ENCODE peak calls at places on chromosomes 7 and 10, in ten cellular contexts. D is GOT3; Z is brain microvascular endothelial cell; O is DMS153; E is non-pigmented ciliary epithelial cell; Y is T-helper 1 cell; N is CD8-positive, alpha-beta T cell; U is fibroblast of villous mesenchyme; Q is CD8-positive, alpha-beta memory T cell; A is stimulated activated CD4-positive, alpha-beta T cell treated with anti-CD3 and anti-CD28 coated beads, Interleukin-4, amount 100 ng/mL, for 48 hours. T is an unnamed sample.

GRCh38 chr10:12387561-12388210 is 38.3 kb downstream of the CAMK1D start:
- DNase-seq in D (no peak), Z (no peak), O (no peak), E (no peak), Y (no peak), N (no peak), U (no peak), Q (no peak), A (no peak), T (no peak)

GRCh38 chr10:8416192-8416701 is 361.8 kb downstream of the GATA3 start:
- DNase-seq in D (no peak), Z (no peak), O (no peak), E (no peak), Y (peak), N (no peak), U (no peak), Q (peak), A (no peak), T (peak)

GRCh38 chr10:239109-239508 is 103.9 kb downstream of the ZMYND11 start:
- DNase-seq in D (no peak), Z (peak), O (peak), E (no peak), Y (no peak), N (no peak), U (no peak), Q (no peak), A (no peak), T (no peak)

GRCh38 chr10:85983051-85983450 is 383.5 kb downstream of the GRID1 start:
- DNase-seq in D (no peak), Z (no peak), O (no peak), E (no peak), Y (no peak), N (no peak), U (no peak), Q (no peak), A (no peak), T (no peak)

GRCh38 chr10:120700421-120700820 is 150.7 kb upstream of the WDR11 start:
- DNase-seq in D (no peak), Z (no peak), O (no peak), E (no peak), Y (no peak), N (no peak), U (no peak), Q (no peak), A (no peak), T (no peak)

GRCh38 chr7:83475403-83475802 is 173.5 kb downstream of the SEMA3E start:
- DNase-seq in D (no peak), Z (no peak), O (no peak), E (no peak), Y (no peak), N (no peak), U (no peak), Q (no peak), A (no peak), T (no peak)

GRCh38 chr7:77393261-77393660 is 22.9 kb downstream of the GSAP start:
- DNase-seq in D (no peak), Z (no peak), O (no peak), E (no peak), Y (no peak), N (no peak), U (no peak), Q (no peak), A (peak), T (no peak)

GRCh38 chr10:29554660-29555059 is 80.1 kb downstream of the SVIL start:
- DNase-seq in D (no peak), Z (peak), O (no peak), E (peak), Y (no peak), N (no peak), U (peak), Q (no peak), A (no peak), T (no peak)

GRCh38 chr7:129244220-129244619 is 19.4 kb downstream of the AHCYL2 start:
- DNase-seq in D (no peak), Z (no peak), O (no peak), E (no peak), Y (no peak), N (no peak), U (no peak), Q (no peak), A (no peak), T (no peak)

GRCh38 chr7:129376076-129376777 is 58.0 kb upstream of the STRIP2 start:
- DNase-seq in D (no peak), Z (peak), O (no peak), E (peak), Y (no peak), N (peak), U (peak), Q (no peak), A (peak), T (peak)

GRCh38 chr10:6140141-6140841 is 51.5 kb downstream of the RBM17 start:
- DNase-seq in D (no peak), Z (no peak), O (no peak), E (no peak), Y (peak), N (no peak), U (no peak), Q (peak), A (no peak), T (no peak)

T was measured in NK-92 treated with Interleukin-12 subunit alpha and Interleukin-12 subunit beta, amount 100 ng/mL, for 24 hours.